ENCODE peak calls at places on chromosomes 2 and 18, in nine cellular contexts. O is stimulated activated CD4-positive, alpha-beta T cell treated with anti-CD3 and anti-CD28 coated beads, TNF-alpha, amount 100 ng/mL, for 24 hours; Y is AG08396; J is T-helper 1 cell; F is myocyte; Q is activated CD4-positive, alpha-beta T cell treated with anti-CD3 and anti-CD28 coated beads, Interleukin-2, amount 50 U/mL, for 1 hour; X is esophagus squamous epithelium; T is chondrocyte; B is heart right ventricle. C is an unnamed sample.

GRCh38 chr2:163737169-163737439 is 1.3 kb upstream of the FIGN start:
- DNase-seq in O (no peak), Y (no peak), J (no peak), F (no peak), Q (no peak), X (no peak), T (no peak), B (no peak), C (no peak)

GRCh38 chr18:50398099-50398498 is 23.3 kb downstream of the SKA1 start:
- DNase-seq in O (no peak), Y (no peak), J (no peak), F (no peak), Q (no peak), X (no peak), T (no peak), B (no peak), C (no peak)

GRCh38 chr18:35610089-35610488 is 28.5 kb downstream of the GALNT1 start:
- DNase-seq in O (no peak), Y (no peak), J (no peak), F (peak; percentile 64), Q (no peak), X (no peak), T (no peak), B (no peak), C (no peak)

GRCh38 chr18:59357928-59358327 is 1.1 kb downstream of the LMAN1 start:
- DNase-seq in O (no peak), Y (peak; percentile 56), J (no peak), F (peak; percentile 37), Q (no peak), X (no peak), T (no peak), B (no peak), C (peak; percentile 56)

GRCh38 chr18:9757851-9758587 is 49.9 kb downstream of the RAB31 start:
- DNase-seq in O (no peak), Y (no peak), J (no peak), F (no peak), Q (no peak), X (no peak), T (no peak), B (no peak), C (no peak)

GRCh38 chr18:78123144-78123909 is 856.3 kb upstream of the SALL3 start:
- DNase-seq in O (no peak), Y (no peak), J (no peak), F (no peak), Q (no peak), X (no peak), T (no peak), B (no peak), C (no peak)

GRCh38 chr2:241803387-241804325 is 5.3 kb upstream of the NEU4 start:
- DNase-seq in O (peak; percentile 49), Y (peak; percentile 74), J (no peak), F (peak; percentile 65), Q (peak; percentile 36), X (no peak), T (peak; percentile 89), B (peak; percentile 31), C (no peak)

GRCh38 chr2:144230452-144231085 is 289.4 kb downstream of the ZEB2 start:
- DNase-seq in O (no peak), Y (no peak), J (no peak), F (no peak), Q (no peak), X (no peak), T (no peak), B (no peak), C (no peak)

GRCh38 chr2:94984964-94985575 is 40.4 kb upstream of the MAL start:
- DNase-seq in O (no peak), Y (no peak), J (no peak), F (no peak), Q (no peak), X (no peak), T (no peak), B (no peak), C (no peak)

GRCh38 chr2:12534646-12535263 is 182.0 kb upstream of the TRIB2 start:
- DNase-seq in O (no peak), Y (peak; percentile 79), J (no peak), F (peak; percentile 81), Q (no peak), X (no peak), T (no peak), B (no peak), C (no peak)

GRCh38 chr2:27442981-27443323 is 771 bp downstream of the KRTCAP3 start:
- DNase-seq in O (no peak), Y (peak; percentile 26), J (no peak), F (peak; percentile 35), Q (no peak), X (no peak), T (no peak), B (no peak), C (no peak)